ENCODE peak calls at places on chromosome 12, in four cellular contexts. G is trophoblast cell, R is cardiac muscle cell, Y is Calu3. N is an unnamed sample.

GRCh38 chr12:110005319-110005973 is 6.2 kb downstream of the ANKRD13A start:
- DNase-seq in Y (no peak), G (no peak), R (no peak), N (no peak)

GRCh38 chr12:90576707-90577106 is 378.3 kb downstream of the CCER1 start:
- DNase-seq in Y (no peak), G (no peak), R (no peak), N (no peak)

GRCh38 chr12:64610092-64610659 is at the start of gene RASSF3:
- DNase-seq in Y (peak), G (peak), R (peak), N (peak)

GRCh38 chr12:6434205-6435180 is 10.3 kb upstream of the CD27 start:
- DNase-seq in G (no peak), R (no peak), Y (no peak), N (no peak)

GRCh38 chr12:64532734-64533351 is 77.5 kb upstream of the RASSF3 start:
- DNase-seq in G (no peak), Y (no peak), R (no peak), N (no peak)

GRCh38 chr12:20220339-20220738 is 148.0 kb upstream of the PDE3A start:
- DNase-seq in R (peak), Y (peak), G (no peak), N (peak)

GRCh38 chr12:127280393-127281275 is 986.3 kb upstream of the TMEM132C start:
- DNase-seq in Y (no peak), G (no peak), R (peak), N (no peak)

GRCh38 chr12:132502149-132502881 is 12.4 kb downstream of the FBRSL1 start:
- DNase-seq in G (no peak), Y (no peak), R (no peak), N (no peak)

GRCh38 chr12:105587237-105587636 is 256.7 kb downstream of the C12orf75 start:
- DNase-seq in R (no peak), G (no peak), Y (no peak), N (no peak)

GRCh38 chr12:44875954-44876553 is at the start of gene NELL2:
- DNase-seq in R (peak), Y (peak), G (peak), N (peak)

GRCh38 chr12:22653075-22653474 is 28.1 kb downstream of the ETNK1 start:
- DNase-seq in R (peak), G (no peak), Y (no peak), N (no peak)

GRCh38 chr12:78115889-78116288 is 285.2 kb downstream of the NAV3 start:
- DNase-seq in G (no peak), R (no peak), Y (no peak), N (no peak)

GRCh38 chr12:53452159-53453077 is 516 bp downstream of the PCBP2 start:
- DNase-seq in Y (peak), R (peak), G (peak), N (peak)

GRCh38 chr12:88571543-88571942 is 8.7 kb downstream of the KITLG start:
- DNase-seq in G (no peak), R (no peak), Y (no peak), N (no peak)

GRCh38 chr12:43758247-43758727 is 303 bp downstream of the PUS7L start:
- DNase-seq in Y (peak), R (peak), G (peak), N (peak)

GRCh38 chr12:12282761-12283160 is 15.9 kb upstream of the LRP6 start:
- DNase-seq in Y (no peak), G (no peak), R (peak), N (peak)

GRCh38 chr12:4009979-4010704 is 136.9 kb upstream of the PARP11 start:
- DNase-seq in Y (peak), G (no peak), R (no peak), N (no peak)

GRCh38 chr12:4679711-4680110 is 30.8 kb downstream of the NDUFA9 start:
- DNase-seq in G (no peak), Y (no peak), R (no peak), N (no peak)

GRCh38 chr12:130041983-130042812 is 120.1 kb upstream of the FZD10 start:
- DNase-seq in G (peak), R (no peak), Y (no peak), N (peak)

GRCh38 chr12:103169-103981 is 36.8 kb downstream of the IQSEC3 start:
- DNase-seq in R (no peak), Y (no peak), G (no peak), N (no peak)

GRCh38 chr12:31591308-31591901 is 469 bp upstream of the DENND5B start:
- DNase-seq in R (peak), Y (peak), G (no peak), N (peak)

GRCh38 chr12:75661927-75662326 is 150.5 kb upstream of the KRR1 start:
- DNase-seq in Y (no peak), G (no peak), R (peak), N (no peak)

GRCh38 chr12:96237465-96238077 is 43.4 kb downstream of the ELK3 start:
- DNase-seq in Y (peak), R (peak), G (no peak), N (peak)

GRCh38 chr12:11862794-11863193 is 207.9 kb upstream of the BCL2L14 start:
- DNase-seq in G (no peak), R (peak), Y (no peak), N (peak)

GRCh38 chr12:27549801-27550652 is 26.0 kb downstream of the PPFIBP1 start:
- DNase-seq in R (peak), Y (peak), G (peak), N (peak)

GRCh38 chr12:40691913-40692616 is at the start of gene CNTN1:
- DNase-seq in R (peak), Y (no peak), G (no peak), N (peak)

GRCh38 chr12:22101749-22102243 is 55.8 kb downstream of the CMAS start:
- DNase-seq in G (no peak), R (peak), Y (peak), N (peak)

GRCh38 chr12:107344035-107344808 is 250.9 kb upstream of the CRY1 start:
- DNase-seq in Y (no peak), G (no peak), R (no peak), N (peak)

GRCh38 chr12:117805865-117806264 is 162.9 kb downstream of the KSR2 start:
- DNase-seq in Y (no peak), G (no peak), R (no peak), N (no peak)

N was measured in Daoy.